ENCODE peak calls at places on chromosomes 6 and 20, in six cellular contexts. C, L, P, A, G and W are unnamed samples.

GRCh38 chr6:144477396-144477795 is 192.3 kb downstream of the UTRN start:
- DNase-seq in C (no peak), L (no peak), P (no peak), A (no peak), G (peak), W (no peak)

GRCh38 chr6:37459981-37460800 is 27.2 kb downstream of the CMTR1 start:
- DNase-seq in C (no peak), L (no peak), P (no peak), A (no peak), G (no peak), W (no peak)

GRCh38 chr20:46840054-46840729 is 54.5 kb upstream of the EYA2 start:
- DNase-seq in C (no peak), L (no peak), P (no peak), A (no peak), G (no peak), W (no peak)

GRCh38 chr6:45607818-45608217 is 230.1 kb upstream of the SUPT3H start:
- DNase-seq in C (peak), L (no peak), P (no peak), A (peak), G (peak), W (no peak)

GRCh38 chr6:135568366-135568765 is 70.8 kb upstream of the AHI1 start:
- DNase-seq in C (no peak), L (peak), P (peak), A (no peak), G (peak), W (no peak)

GRCh38 chr20:6173481-6173880 is 50.7 kb upstream of the FERMT1 start:
- DNase-seq in C (no peak), L (no peak), P (no peak), A (no peak), G (no peak), W (no peak)

GRCh38 chr20:38599410-38599882 is 2.2 kb upstream of the ARHGAP40 start:
- DNase-seq in C (peak), L (peak), P (no peak), A (no peak), G (no peak), W (peak)

GRCh38 chr6:156250593-156250992 is 526.6 kb upstream of the ARID1B start:
- DNase-seq in C (no peak), L (no peak), P (no peak), A (no peak), G (peak), W (no peak)

GRCh38 chr6:34650823-34651222 is 45.7 kb downstream of the ILRUN start:
- DNase-seq in C (no peak), L (no peak), P (no peak), A (no peak), G (no peak), W (no peak)

GRCh38 chr20:37807901-37808751 is 94.8 kb upstream of the VSTM2L start:
- DNase-seq in C (no peak), L (no peak), P (no peak), A (no peak), G (no peak), W (no peak)

GRCh38 chr6:152096863-152097496 is 289.5 kb downstream of the ESR1 start:
- DNase-seq in C (peak), L (no peak), P (no peak), A (no peak), G (peak), W (no peak)

GRCh38 chr6:168016756-168017525 is 19.5 kb downstream of the KIF25 start:
- DNase-seq in C (no peak), L (no peak), P (no peak), A (peak), G (no peak), W (peak)

GRCh38 chr20:36314734-36315544 is 8.8 kb downstream of the DLGAP4 start:
- DNase-seq in C (no peak), L (no peak), P (no peak), A (no peak), G (no peak), W (peak)

GRCh38 chr6:136947037-136947436 is 24.9 kb downstream of the SLC35D3 start:
- DNase-seq in C (no peak), L (no peak), P (no peak), A (no peak), G (no peak), W (no peak)

GRCh38 chr6:37051138-37052026 is 45.9 kb downstream of the FGD2 start:
- DNase-seq in C (peak), L (peak), P (peak), A (no peak), G (peak), W (peak)

DNA sequence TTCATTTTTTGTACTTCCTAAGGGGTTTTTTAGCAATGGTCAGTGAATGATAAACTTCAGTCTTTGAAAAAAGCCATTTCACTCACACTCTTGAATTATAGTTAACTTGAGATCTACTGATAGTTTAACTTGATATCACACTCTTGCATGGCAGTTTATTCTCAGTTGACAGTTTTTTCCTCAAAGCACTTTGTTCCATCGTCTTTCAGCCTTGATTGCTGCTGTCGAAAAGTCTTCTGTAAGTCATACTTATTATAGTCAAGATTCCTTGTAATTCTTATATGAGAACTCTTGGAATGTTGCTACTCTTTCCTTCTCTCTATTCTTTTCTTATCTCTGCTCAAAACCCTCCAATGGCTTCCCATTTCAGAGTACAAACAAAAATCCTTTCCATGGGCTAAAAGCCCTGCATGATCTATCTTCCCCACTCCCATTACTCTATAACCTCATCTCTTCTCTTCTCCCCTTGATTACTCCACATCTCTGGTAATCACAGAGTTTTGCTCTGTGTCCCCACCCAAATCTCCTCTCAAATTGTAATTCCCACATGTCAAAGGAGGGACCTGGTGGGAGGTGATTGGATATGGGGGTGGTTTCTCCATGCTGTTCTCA is 31.2 kb downstream of the ZHX3 start:
- DNase-seq in C (no peak), L (no peak), P (no peak), A (no peak), G (no peak), W (no peak)
- H3K27ac ChIP-seq in C (no peak), L (no peak), P (no peak), A (no peak), G (peak), W (no peak)

DNA sequence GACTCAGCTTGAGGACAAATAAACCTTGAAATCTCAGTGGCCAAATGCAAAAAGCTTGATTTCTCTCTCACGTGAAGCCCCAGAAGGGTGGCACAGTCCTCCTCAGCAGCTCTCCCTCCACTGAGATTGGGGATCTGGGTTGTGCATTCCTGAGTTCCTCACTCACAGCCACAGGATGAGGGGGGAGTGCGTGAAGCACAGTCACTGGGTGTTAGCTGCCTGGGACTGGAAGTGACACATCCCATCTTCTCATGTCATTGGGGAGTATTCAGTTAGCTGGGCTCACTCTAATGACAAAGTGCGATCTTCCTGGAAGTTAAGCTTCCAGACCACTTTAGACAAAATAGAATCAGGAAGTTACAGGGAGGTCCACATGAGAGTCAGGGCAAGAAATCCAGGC is 192.2 kb upstream of the LRFN2 start:
- DNase-seq in C (no peak), L (no peak), P (no peak), A (peak), G (peak), W (no peak)
- H3K27ac ChIP-seq in C (no peak), L (no peak), P (no peak), A (no peak), G (peak), W (no peak)

GRCh38 chr6:11021714-11022113 is 22.4 kb downstream of the ELOVL2 start:
- DNase-seq in C (no peak), L (no peak), P (no peak), A (no peak), G (no peak), W (no peak)
- H3K27ac ChIP-seq in C (no peak), L (no peak), P (no peak), A (no peak), G (no peak), W (no peak)

GRCh38 chr20:5127859-5128409 is 1.1 kb downstream of the CDS2 start:
- DNase-seq in C (no peak), L (no peak), P (no peak), A (no peak), G (peak), W (no peak)

GRCh38 chr20:5126512-5127203 is at the start of gene CDS2:
- DNase-seq in C (peak), L (peak), P (peak), A (peak), G (peak), W (peak)

GRCh38 chr20:5131502-5131901 is 4.7 kb downstream of the CDS2 start:
- DNase-seq in C (no peak), L (no peak), P (no peak), A (no peak), G (no peak), W (no peak)

GRCh38 chr20:5127204-5127858 is 523 bp downstream of the CDS2 start:
- DNase-seq in C (peak), L (peak), P (peak), A (peak), G (peak), W (no peak)

GRCh38 chr20:5128886-5129285 is 2.1 kb downstream of the CDS2 start:
- DNase-seq in C (no peak), L (no peak), P (no peak), A (no peak), G (peak), W (no peak)
- H3K27ac ChIP-seq in C (no peak), L (peak), P (peak), A (no peak), G (no peak), W (no peak)

DNA sequence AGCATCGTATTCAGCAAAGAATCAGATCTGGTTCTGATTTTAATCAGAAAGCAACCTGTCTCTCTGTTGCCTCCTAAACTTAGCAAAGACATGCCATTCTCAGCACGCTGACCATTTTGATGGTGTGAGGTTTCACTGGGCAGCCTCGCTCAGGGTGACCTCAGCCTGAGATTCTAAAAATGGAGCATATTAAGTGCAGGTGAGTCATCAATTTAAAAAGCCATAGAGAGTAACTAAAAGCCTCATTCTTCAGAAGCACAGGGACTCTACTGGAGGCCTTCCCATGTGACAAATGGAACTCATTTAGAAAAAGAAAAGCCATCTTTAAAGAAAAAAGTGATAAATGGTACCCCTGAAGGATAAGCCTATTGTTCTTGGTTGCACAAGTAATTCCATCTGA is 91.3 kb downstream of the FILIP1 start:
- DNase-seq in C (no peak), L (no peak), P (no peak), A (no peak), G (peak), W (no peak)
- H3K27ac ChIP-seq in C (no peak), L (no peak), P (no peak), A (no peak), G (no peak), W (no peak)

DNA sequence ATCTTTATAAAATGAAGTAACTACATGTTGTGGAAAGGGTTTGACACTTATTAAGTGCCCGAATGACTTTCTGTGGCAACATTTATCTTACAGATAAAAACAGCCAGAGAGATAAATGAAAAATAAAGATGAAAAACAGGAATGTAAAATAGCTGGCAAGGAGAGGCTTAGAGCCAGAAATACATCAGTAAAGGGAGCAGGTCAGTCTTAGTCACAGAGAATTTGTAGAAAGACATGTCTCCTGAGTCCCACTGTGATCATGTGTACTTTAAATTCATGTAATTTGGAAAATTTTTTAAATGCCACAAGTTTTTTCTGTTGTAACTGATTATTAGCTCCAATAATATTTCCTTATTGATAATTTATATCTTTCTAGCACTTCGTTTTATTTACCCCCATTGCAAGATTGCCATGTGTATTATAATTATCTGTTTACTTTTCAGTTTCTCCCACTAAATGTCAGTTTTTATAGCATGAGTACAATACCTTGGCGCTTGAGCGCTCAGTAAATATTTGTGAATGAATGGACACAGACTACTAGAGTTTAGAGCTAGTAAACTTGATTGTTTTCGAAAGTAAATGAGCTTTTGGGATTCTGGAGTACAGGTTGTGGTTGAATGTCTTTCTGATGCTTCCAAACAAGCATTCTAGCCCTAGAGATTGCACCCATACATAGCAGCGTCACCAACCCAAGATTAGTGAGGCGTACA is 15.2 kb downstream of the TAB2 start:
- DNase-seq in C (no peak), L (no peak), P (no peak), A (no peak), G (peak), W (no peak)
- H3K27ac ChIP-seq in C (peak), L (no peak), P (no peak), A (no peak), G (peak), W (no peak)

GRCh38 chr6:35722121-35722761 is 14.6 kb upstream of the ARMC12 start:
- DNase-seq in C (no peak), L (peak), P (no peak), A (no peak), G (no peak), W (peak)
- H3K27ac ChIP-seq in C (no peak), L (peak), P (no peak), A (no peak), G (no peak), W (no peak)

GRCh38 chr6:17962436-17963031 is 24.9 kb downstream of the KIF13A start:
- DNase-seq in C (no peak), L (no peak), P (no peak), A (peak), G (peak), W (no peak)
- H3K27ac ChIP-seq in C (no peak), L (peak), P (no peak), A (no peak), G (peak), W (no peak)

GRCh38 chr20:50140339-50140859 is 13.1 kb downstream of the PEDS1 start:
- DNase-seq in C (no peak), L (no peak), P (no peak), A (no peak), G (no peak), W (no peak)
- H3K27ac ChIP-seq in C (no peak), L (no peak), P (no peak), A (peak), G (no peak), W (no peak)